ENCODE peak calls at places on chromosome 20, in four cellular contexts. One of them, this sample, is unnamed. For H3K9me3, the result is how much of the 10 kb centered on the place peaks cover.

GRCh38 chr20:49797292-49797628 is 15.4 kb upstream of the SLC9A8 start:
- DNase-seq in fibroblast of lung: no peak
- DNase-seq in kidney: no peak
- DNase-seq in adrenal gland: no peak
- DNase-seq in this sample: no peak

GRCh38 chr20:63843778-63844177 is 12.7 kb upstream of the ZBTB46 start:
- DNase-seq in fibroblast of lung: no peak
- DNase-seq in adrenal gland: no peak
- DNase-seq in kidney: no peak
- DNase-seq in this sample: no peak

GRCh38 chr20:59920944-59921343 is 12.5 kb downstream of the SYCP2 start:
- DNase-seq in adrenal gland: no peak
- DNase-seq in kidney: no peak
- DNase-seq in fibroblast of lung: no peak
- DNase-seq in this sample: no peak

GRCh38 chr20:32859961-32860360 is 1.2 kb downstream of the EFCAB8 start:
- DNase-seq in fibroblast of lung: no peak
- DNase-seq in adrenal gland: no peak
- DNase-seq in kidney: no peak
- DNase-seq in this sample: no peak

GRCh38 chr20:45857114-45857835 is at the start of the genes ACOT8 and ZSWIM3:
- DNase-seq in fibroblast of lung: peak
- DNase-seq in adrenal gland: peak
- DNase-seq in kidney: peak
- DNase-seq in this sample: peak

GRCh38 chr20:52746190-52746589 is 226.0 kb upstream of the TSHZ2 start:
- DNase-seq in adrenal gland: no peak
- DNase-seq in fibroblast of lung: no peak
- DNase-seq in kidney: no peak
- DNase-seq in this sample: no peak

GRCh38 chr20:35768731-35769664 is 2.8 kb upstream of the PHF20 start:
- DNase-seq in kidney: peak
- DNase-seq in fibroblast of lung: peak
- DNase-seq in adrenal gland: peak
- DNase-seq in this sample: peak

GRCh38 chr20:62143976-62144825 is 632 bp downstream of the SS18L1 start:
- DNase-seq in fibroblast of lung: peak
- DNase-seq in kidney: no peak
- DNase-seq in adrenal gland: peak
- DNase-seq in this sample: peak

GRCh38 chr20:10492065-10492464 is 57.0 kb downstream of the SLX4IP start:
- DNase-seq in adrenal gland: no peak
- DNase-seq in fibroblast of lung: peak
- DNase-seq in kidney: no peak
- DNase-seq in this sample: no peak

GRCh38 chr20:9068232-9068781 is 580 bp upstream of the PLCB4 start:
- DNase-seq in kidney: peak
- DNase-seq in fibroblast of lung: peak
- DNase-seq in adrenal gland: no peak
- DNase-seq in this sample: peak

GRCh38 chr20:63858393-63859165 is 2.7 kb upstream of the ABHD16B start:
- DNase-seq in fibroblast of lung: peak
- DNase-seq in adrenal gland: peak
- DNase-seq in kidney: peak
- DNase-seq in this sample: peak

GRCh38 chr20:63055575-63056235 is 48.9 kb upstream of the BHLHE23 start:
- DNase-seq in adrenal gland: no peak
- DNase-seq in fibroblast of lung: no peak
- DNase-seq in kidney: peak
- DNase-seq in this sample: peak

GRCh38 chr20:46652699-46653098 is 1.4 kb upstream of the SLC13A3 start:
- DNase-seq in fibroblast of lung: peak
- DNase-seq in adrenal gland: no peak
- DNase-seq in kidney: no peak
- DNase-seq in this sample: no peak

GRCh38 chr20:25745738-25746137 is 49.1 kb upstream of the ZNF337 start:
- DNase-seq in kidney: no peak
- DNase-seq in fibroblast of lung: no peak
- DNase-seq in adrenal gland: no peak
- DNase-seq in this sample: no peak

GRCh38 chr20:31869942-31870702 is at the start of the genes DUSP15 and TTLL9:
- DNase-seq in fibroblast of lung: no peak
- DNase-seq in adrenal gland: peak
- DNase-seq in kidney: peak
- DNase-seq in this sample: peak

GRCh38 chr20:32820698-32821378 is 1.1 kb downstream of the MAPRE1 start:
- DNase-seq in fibroblast of lung: no peak
- DNase-seq in adrenal gland: no peak
- DNase-seq in kidney: no peak
- DNase-seq in this sample: no peak

GRCh38 chr20:62046431-62046830 is 19.2 kb downstream of the TAF4 start:
- DNase-seq in adrenal gland: no peak
- DNase-seq in fibroblast of lung: no peak
- DNase-seq in kidney: peak
- DNase-seq in this sample: no peak

GRCh38 chr20:60131375-60131774 is 173.2 kb downstream of the CDH26 start:
- DNase-seq in adrenal gland: no peak
- DNase-seq in kidney: no peak
- DNase-seq in fibroblast of lung: no peak
- DNase-seq in this sample: no peak

GRCh38 chr20:43904778-43905177 is 9.9 kb upstream of the TOX2 start:
- DNase-seq in adrenal gland: no peak
- DNase-seq in kidney: no peak
- DNase-seq in fibroblast of lung: no peak
- DNase-seq in this sample: no peak

GRCh38 chr20:52972965-52973819 is 1.0 kb downstream of the TSHZ2 start:
- DNase-seq in fibroblast of lung: no peak
- DNase-seq in adrenal gland: peak
- DNase-seq in kidney: peak
- DNase-seq in this sample: peak

GRCh38 chr20:653110-653589 is at the start of gene SRXN1:
- DNase-seq in kidney: peak
- DNase-seq in adrenal gland: peak
- DNase-seq in fibroblast of lung: peak
- DNase-seq in this sample: peak

GRCh38 chr20:54173653-54174451 is at the start of gene CYP24A1:
- DNase-seq in adrenal gland: no peak
- DNase-seq in fibroblast of lung: no peak
- DNase-seq in kidney: no peak
- DNase-seq in this sample: peak

GRCh38 chr20:24462461-24463010 is 6.9 kb upstream of the SYNDIG1 start:
- DNase-seq in fibroblast of lung: no peak
- DNase-seq in kidney: no peak
- DNase-seq in adrenal gland: no peak
- DNase-seq in this sample: no peak

GRCh38 chr20:24913076-24913628 is 35.9 kb upstream of the CST7 start:
- DNase-seq in kidney: peak
- DNase-seq in adrenal gland: no peak
- DNase-seq in fibroblast of lung: no peak
- DNase-seq in this sample: no peak

GRCh38 chr20:967796-968742 is 34.0 kb downstream of the RSPO4 start:
- DNase-seq in adrenal gland: no peak
- DNase-seq in kidney: no peak
- DNase-seq in fibroblast of lung: peak
- DNase-seq in this sample: no peak

GRCh38 chr20:11153819-11154218 is 480.0 kb upstream of the JAG1 start:
- DNase-seq in fibroblast of lung: peak
- DNase-seq in kidney: no peak
- DNase-seq in adrenal gland: no peak
- DNase-seq in this sample: no peak

GRCh38 chr20:7137395-7138151 is 370.1 kb downstream of the BMP2 start:
- DNase-seq in adrenal gland: no peak
- DNase-seq in fibroblast of lung: no peak
- DNase-seq in kidney: no peak
- DNase-seq in this sample: no peak

GRCh38 chr20:47740225-47741184 is 44.8 kb downstream of the SULF2 start:
- DNase-seq in fibroblast of lung: no peak
- DNase-seq in kidney: peak
- DNase-seq in adrenal gland: no peak
- DNase-seq in this sample: peak

GRCh38 chr20:46913329-46914044 is 18.8 kb downstream of the EYA2 start:
- DNase-seq in fibroblast of lung: no peak
- DNase-seq in adrenal gland: no peak
- DNase-seq in kidney: no peak
- DNase-seq in this sample: no peak

GRCh38 chr20:34862724-34863123 is 9.9 kb downstream of the GGT7 start:
- DNase-seq in fibroblast of lung: no peak
- DNase-seq in adrenal gland: no peak
- DNase-seq in kidney: no peak
- DNase-seq in this sample: no peak

GRCh38 chr20:64203037-64203777 is 39.0 kb downstream of the MYT1 start:
- DNase-seq in fibroblast of lung: no peak
- DNase-seq in adrenal gland: no peak
- DNase-seq in kidney: no peak
- DNase-seq in this sample: no peak

GRCh38 chr20:10595985-10596384 is 77.8 kb downstream of the JAG1 start:
- DNase-seq in kidney: no peak
- DNase-seq in adrenal gland: no peak
- DNase-seq in fibroblast of lung: no peak
- DNase-seq in this sample: no peak

GRCh38 chr20:11919046-11919445 is 1.4 kb downstream of the BTBD3 start:
- DNase-seq in kidney: no peak
- DNase-seq in adrenal gland: no peak
- DNase-seq in fibroblast of lung: peak
- DNase-seq in this sample: peak

GRCh38 chr20:57390604-57391438 is at the start of gene RBM38:
- DNase-seq in kidney: peak
- DNase-seq in fibroblast of lung: peak
- DNase-seq in adrenal gland: no peak
- DNase-seq in this sample: peak

GRCh38 chr20:35831029-35831428 is 59.2 kb downstream of the PHF20 start:
- DNase-seq in adrenal gland: no peak
- DNase-seq in fibroblast of lung: peak
- DNase-seq in kidney: no peak
- DNase-seq in this sample: no peak

GRCh38 chr20:13458860-13459451 is 179.8 kb downstream of the TASP1 start:
- DNase-seq in fibroblast of lung: peak
- DNase-seq in kidney: no peak
- DNase-seq in adrenal gland: no peak
- DNase-seq in this sample: no peak

GRCh38 chr20:39048000-39048696 is 86.0 kb downstream of the DHX35 start:
- DNase-seq in kidney: peak
- DNase-seq in adrenal gland: peak
- DNase-seq in fibroblast of lung: peak
- DNase-seq in this sample: peak

GRCh38 chr20:41169791-41170351 is 32.5 kb downstream of the PLCG1 start:
- DNase-seq in adrenal gland: peak
- DNase-seq in fibroblast of lung: peak
- DNase-seq in kidney: no peak
- DNase-seq in this sample: no peak

DNA sequence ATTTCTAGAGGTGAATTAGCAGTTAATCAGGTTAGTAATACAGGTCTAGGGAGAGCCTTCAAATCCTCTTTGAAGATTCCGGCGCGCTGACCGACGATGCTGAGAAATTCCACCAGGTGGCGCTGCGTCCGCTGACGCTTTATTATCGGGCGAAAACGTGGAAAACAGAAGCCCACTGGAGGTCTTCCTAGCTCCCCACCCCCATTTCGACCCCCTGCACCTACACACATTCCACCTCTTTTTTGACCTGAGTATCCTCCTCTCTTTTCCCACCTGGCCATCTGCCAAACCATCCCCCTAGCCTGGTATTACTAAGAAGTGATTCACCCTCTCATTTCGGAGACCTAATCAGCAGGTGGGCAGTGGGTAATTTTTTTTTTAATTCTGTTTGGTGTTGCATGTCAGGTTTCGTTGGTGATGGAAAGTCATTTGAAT is 65.4 kb upstream of the RIN2 start:
- DNase-seq in adrenal gland: peak
- DNase-seq in fibroblast of lung: peak
- DNase-seq in kidney: no peak
- DNase-seq in this sample: peak
- H3K4me3 ChIP-seq in adrenal gland: no peak
- H3K4me3 ChIP-seq in fibroblast of lung: no peak
- H3K4me3 ChIP-seq in kidney: peak
- H3K4me3 ChIP-seq in this sample: no peak

GRCh38 chr20:16865406-16865805 is 117.2 kb downstream of the OTOR start:
- DNase-seq in kidney: no peak
- DNase-seq in adrenal gland: no peak
- DNase-seq in fibroblast of lung: no peak
- DNase-seq in this sample: no peak
- H3K9me3 ChIP-seq in kidney: under half
- H3K9me3 ChIP-seq in adrenal gland: under half
- H3K9me3 ChIP-seq in fibroblast of lung: under half
- H3K9me3 ChIP-seq in this sample: under half

GRCh38 chr20:50866036-50866685 is 65.1 kb downstream of the ADNP start:
- DNase-seq in fibroblast of lung: no peak
- DNase-seq in adrenal gland: no peak
- DNase-seq in kidney: peak
- DNase-seq in this sample: no peak

GRCh38 chr20:50867805-50868204 is 63.4 kb downstream of the ADNP start:
- DNase-seq in adrenal gland: no peak
- DNase-seq in kidney: no peak
- DNase-seq in fibroblast of lung: no peak
- DNase-seq in this sample: peak

GRCh38 chr20:50865114-50865513 is 66.1 kb downstream of the ADNP start:
- DNase-seq in adrenal gland: no peak
- DNase-seq in fibroblast of lung: no peak
- DNase-seq in kidney: no peak
- DNase-seq in this sample: no peak

GRCh38 chr20:50862546-50862945 is 67.7 kb downstream of the BCAS4 start:
- DNase-seq in fibroblast of lung: no peak
- DNase-seq in adrenal gland: no peak
- DNase-seq in kidney: no peak
- DNase-seq in this sample: no peak

GRCh38 chr20:50865591-50865990 is 65.6 kb downstream of the ADNP start:
- DNase-seq in kidney: no peak
- DNase-seq in fibroblast of lung: no peak
- DNase-seq in adrenal gland: no peak
- DNase-seq in this sample: no peak
- H3K27ac ChIP-seq in kidney: no peak
- H3K27ac ChIP-seq in fibroblast of lung: no peak
- H3K27ac ChIP-seq in adrenal gland: no peak
- H3K27ac ChIP-seq in this sample: no peak

DNA sequence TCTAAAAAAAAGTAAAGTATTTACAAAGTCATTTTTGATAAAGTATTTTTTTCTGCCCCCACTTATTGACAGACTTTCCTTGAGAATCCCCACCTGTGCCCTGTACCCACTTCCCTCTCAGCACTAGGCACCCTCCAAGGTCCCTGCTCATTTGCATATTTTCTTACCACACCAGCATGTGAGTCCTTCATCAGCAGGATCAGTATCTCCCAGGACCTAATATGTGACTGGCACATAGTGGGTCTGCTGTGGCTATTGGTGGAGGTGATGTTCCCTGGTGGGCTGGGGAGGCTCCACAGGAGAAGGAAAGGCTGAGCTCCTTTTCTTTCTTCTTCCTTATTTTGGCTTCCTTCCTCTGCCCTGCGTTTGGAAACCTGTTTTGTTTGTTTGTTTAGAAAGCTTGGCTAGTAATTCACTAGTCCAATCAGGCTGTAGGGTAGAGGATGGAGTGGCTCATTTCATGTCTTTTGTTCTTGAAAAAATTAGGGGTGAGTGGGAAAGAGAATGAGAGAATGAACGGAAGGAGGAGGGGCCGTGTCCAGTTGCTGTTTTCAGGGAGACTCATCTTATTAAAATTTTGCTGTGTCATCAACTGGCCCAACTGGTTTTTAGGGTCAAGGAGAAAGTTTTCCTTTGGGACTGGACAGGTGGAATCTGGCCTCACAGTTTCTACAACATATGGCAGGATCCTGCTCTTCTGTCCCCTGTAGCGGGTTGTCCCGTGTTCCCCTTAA is 2.8 kb upstream of the RNF24 start:
- DNase-seq in fibroblast of lung: peak
- DNase-seq in kidney: no peak
- DNase-seq in adrenal gland: no peak
- DNase-seq in this sample: no peak
- H3K4me3 ChIP-seq in fibroblast of lung: no peak
- H3K4me3 ChIP-seq in kidney: no peak
- H3K4me3 ChIP-seq in adrenal gland: no peak
- H3K4me3 ChIP-seq in this sample: no peak

This sample was measured in right cardiac atrium.